ENCODE peak calls at places on chromosomes 12 and 14, in four cellular contexts. U is K562, N is HepG2, Z is GM12878. Y is an unnamed sample.

GRCh38 chr14:57632649-57633048 is 139.0 kb upstream of the CCDC198 start:
- DNase-seq in N (no peak), U (no peak), Z (no peak), Y (no peak)

GRCh38 chr14:33414041-33414440 is 475.4 kb downstream of the NPAS3 start:
- DNase-seq in U (peak), N (no peak), Z (peak), Y (no peak)

GRCh38 chr12:113196996-113197395 is 11.5 kb downstream of the RITA1 start:
- DNase-seq in Z (no peak), N (peak), U (peak), Y (peak)

GRCh38 chr14:58832010-58832409 is 194.2 kb downstream of the DACT1 start:
- DNase-seq in N (no peak), Z (no peak), U (no peak), Y (no peak)

GRCh38 chr14:64960762-64961276 is 11.3 kb downstream of the RAB15 start:
- DNase-seq in Z (no peak), N (no peak), U (no peak), Y (peak)

GRCh38 chr14:24054324-24054641 is 2.5 kb downstream of the CARMIL3 start:
- DNase-seq in N (no peak), U (no peak), Z (no peak), Y (no peak)

GRCh38 chr14:68628605-68629310 is 164.1 kb downstream of the ZFP36L1 start:
- DNase-seq in U (no peak), N (peak), Z (no peak), Y (no peak)

GRCh38 chr14:38762436-38762835 is 340.6 kb downstream of the SEC23A start:
- DNase-seq in Z (no peak), N (no peak), U (no peak), Y (no peak)

GRCh38 chr12:79023784-79024183 is 159.2 kb downstream of the SYT1 start:
- DNase-seq in U (no peak), N (no peak), Z (no peak), Y (no peak)

GRCh38 chr12:123512838-123513665 is 20.5 kb downstream of the RILPL1 start:
- DNase-seq in U (no peak), N (no peak), Z (no peak), Y (no peak)

GRCh38 chr12:24307716-24308335 is 358.4 kb upstream of the SOX5 start:
- DNase-seq in Z (no peak), N (no peak), U (no peak), Y (no peak)

GRCh38 chr14:76191297-76191696 is 39.6 kb downstream of the GPATCH2L start:
- DNase-seq in U (no peak), Z (no peak), N (no peak), Y (no peak)

GRCh38 chr12:117882603-117883184 is 86.1 kb downstream of the KSR2 start:
- DNase-seq in Z (no peak), N (no peak), U (no peak), Y (no peak)

GRCh38 chr12:72540811-72541210 is 268.6 kb downstream of the TRHDE start:
- DNase-seq in U (no peak), Z (no peak), N (no peak), Y (no peak)

GRCh38 chr12:105744659-105745058 is 394.1 kb downstream of the NUAK1 start:
- DNase-seq in Z (no peak), N (no peak), U (no peak), Y (no peak)

GRCh38 chr12:53192531-53193021 is 11.9 kb upstream of the CSAD start:
- DNase-seq in Z (no peak), N (no peak), U (no peak), Y (no peak)

GRCh38 chr12:54932691-54933090 is 51.9 kb downstream of the TESPA1 start:
- DNase-seq in Z (no peak), N (no peak), U (peak), Y (no peak)

GRCh38 chr12:112543666-112544185 is 125.0 kb downstream of the PTPN11 start:
- DNase-seq in U (no peak), N (no peak), Z (no peak), Y (no peak)

GRCh38 chr14:36171607-36172006 is 4.9 kb downstream of the PTCSC3 start:
- DNase-seq in N (no peak), Z (no peak), U (no peak), Y (no peak)

GRCh38 chr12:108856428-108857157 is 790 bp downstream of the SSH1 start:
- DNase-seq in U (no peak), N (peak), Z (no peak), Y (peak)

GRCh38 chr14:91501951-91502930 is 7.9 kb downstream of the PPP4R3A start:
- DNase-seq in Z (no peak), U (no peak), N (no peak), Y (no peak)

GRCh38 chr12:110316861-110317260 is 35.8 kb downstream of the ATP2A2 start:
- DNase-seq in Z (no peak), N (no peak), U (no peak), Y (no peak)

GRCh38 chr12:100553851-100554404 is 19.6 kb upstream of the GAS2L3 start:
- DNase-seq in N (peak), Z (no peak), U (no peak), Y (no peak)
- TF ChIP-seq BRCA1 in N (no peak), Z (no peak), U (no peak), Y (no peak)

DNA sequence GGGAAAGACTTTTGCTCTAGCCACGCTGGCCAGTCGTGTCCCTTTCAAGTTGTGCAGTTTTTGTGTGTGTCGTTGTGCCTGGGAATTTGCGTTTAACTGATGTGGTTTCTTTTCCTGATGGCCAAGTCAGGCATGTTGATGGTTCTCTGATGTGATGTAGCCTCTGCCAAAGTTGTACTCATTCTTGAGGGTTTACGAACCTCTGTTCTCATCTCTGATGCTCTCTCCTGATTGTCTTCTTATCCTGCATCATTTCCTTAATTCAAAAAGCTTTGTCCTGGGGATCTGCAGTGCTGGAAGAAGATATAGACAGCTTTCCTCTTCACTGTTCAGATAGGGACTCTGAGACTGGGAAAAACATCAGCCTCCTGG is 25.4 kb downstream of the CD9 start:
- DNase-seq in Z (no peak), U (no peak), N (no peak), Y (no peak)
- TF ChIP-seq BRCA1 in Z (no peak), U (no peak), N (no peak), Y (no peak)

GRCh38 chr12:125181107-125181506 is 115.9 kb downstream of the AACS start:
- DNase-seq in N (no peak), Z (no peak), U (no peak), Y (no peak)

GRCh38 chr12:125185311-125185739 is 120.1 kb downstream of the AACS start:
- DNase-seq in Z (no peak), N (no peak), U (no peak), Y (no peak)

GRCh38 chr12:125184213-125184952 is 119.1 kb downstream of the AACS start:
- DNase-seq in Z (no peak), N (no peak), U (no peak), Y (no peak)

GRCh38 chr12:125185740-125186470 is 120.7 kb downstream of the AACS start:
- DNase-seq in Z (no peak), N (peak), U (peak), Y (no peak)

DNA sequence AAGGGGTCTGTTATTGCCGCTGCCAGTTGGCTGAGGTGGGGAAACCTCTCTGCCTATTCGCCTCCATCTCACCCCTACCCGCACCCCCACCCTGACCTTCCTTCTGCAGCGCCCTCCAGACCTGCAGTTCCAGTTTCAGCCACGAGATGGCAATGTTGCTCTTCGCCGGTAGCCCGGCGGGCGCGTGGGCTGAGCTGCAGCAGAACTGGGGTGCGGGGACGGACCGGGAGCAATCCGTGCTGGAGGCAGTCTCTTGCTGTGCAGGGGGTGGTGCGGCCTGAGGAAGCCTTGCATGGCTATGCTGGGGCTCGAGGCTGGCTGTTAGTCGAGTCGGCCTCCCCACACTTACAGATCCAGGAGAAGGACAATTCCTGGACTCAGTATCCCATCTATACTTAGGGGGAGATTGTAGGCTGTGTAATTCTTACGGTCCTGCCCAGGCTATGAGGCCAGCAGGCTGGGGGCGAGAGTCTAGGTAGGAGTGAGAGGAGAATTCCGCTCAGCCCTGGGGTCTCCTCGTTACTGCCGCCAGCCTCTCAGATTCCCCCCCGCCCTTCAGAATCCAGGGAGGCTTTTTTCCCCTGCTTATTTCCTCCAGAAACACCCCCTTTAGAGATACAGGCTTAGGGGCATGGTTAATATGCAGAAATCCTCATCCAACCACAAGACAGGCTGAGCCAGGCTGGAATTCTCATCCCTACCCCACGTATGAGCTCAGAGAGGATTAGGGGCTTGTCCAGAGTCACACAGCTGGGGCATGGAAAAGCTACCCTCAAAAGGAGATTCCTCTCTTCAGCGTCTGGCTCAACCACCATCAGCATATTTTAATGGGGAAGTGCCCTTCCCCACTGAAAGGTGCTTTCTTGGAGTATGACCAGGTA is 118.2 kb downstream of the AACS start:
- DNase-seq in U (peak), Z (peak), N (peak), Y (no peak)
- TF ChIP-seq BRCA1 in U (no peak), Z (no peak), N (no peak), Y (peak)

GRCh38 chr14:83870556-83870955 is 1659.4 kb upstream of the FLRT2 start:
- DNase-seq in Z (no peak), N (no peak), U (no peak), Y (no peak)

GRCh38 chr14:83873626-83874025 is 1656.3 kb upstream of the FLRT2 start:
- DNase-seq in N (no peak), U (no peak), Z (no peak), Y (no peak)

GRCh38 chr14:83863042-83863441 is 1666.9 kb upstream of the FLRT2 start:
- DNase-seq in N (no peak), Z (no peak), U (no peak), Y (no peak)

DNA sequence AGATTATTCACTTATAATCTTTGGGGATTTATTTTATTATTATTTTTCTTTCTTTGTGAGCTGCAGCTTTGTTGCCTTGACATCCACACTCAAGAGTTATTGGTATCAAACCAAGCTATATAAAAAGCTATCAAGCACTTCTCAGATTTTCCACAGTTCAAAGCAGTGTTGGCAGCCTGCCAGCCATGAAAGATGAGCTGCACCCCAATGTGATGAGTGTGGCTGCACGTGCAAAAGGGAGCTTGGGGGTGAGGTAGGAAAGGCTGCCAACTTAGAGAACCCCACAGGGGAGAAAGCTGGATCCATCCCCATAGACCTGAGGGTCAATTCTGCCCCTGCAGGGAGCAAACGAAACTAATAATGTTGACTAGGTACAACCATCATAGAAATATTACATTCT is 1662.1 kb upstream of the FLRT2 start:
- DNase-seq in U (no peak), Z (no peak), N (no peak), Y (no peak)
- TF ChIP-seq BRCA1 in U (no peak), Z (no peak), N (no peak), Y (no peak)

DNA sequence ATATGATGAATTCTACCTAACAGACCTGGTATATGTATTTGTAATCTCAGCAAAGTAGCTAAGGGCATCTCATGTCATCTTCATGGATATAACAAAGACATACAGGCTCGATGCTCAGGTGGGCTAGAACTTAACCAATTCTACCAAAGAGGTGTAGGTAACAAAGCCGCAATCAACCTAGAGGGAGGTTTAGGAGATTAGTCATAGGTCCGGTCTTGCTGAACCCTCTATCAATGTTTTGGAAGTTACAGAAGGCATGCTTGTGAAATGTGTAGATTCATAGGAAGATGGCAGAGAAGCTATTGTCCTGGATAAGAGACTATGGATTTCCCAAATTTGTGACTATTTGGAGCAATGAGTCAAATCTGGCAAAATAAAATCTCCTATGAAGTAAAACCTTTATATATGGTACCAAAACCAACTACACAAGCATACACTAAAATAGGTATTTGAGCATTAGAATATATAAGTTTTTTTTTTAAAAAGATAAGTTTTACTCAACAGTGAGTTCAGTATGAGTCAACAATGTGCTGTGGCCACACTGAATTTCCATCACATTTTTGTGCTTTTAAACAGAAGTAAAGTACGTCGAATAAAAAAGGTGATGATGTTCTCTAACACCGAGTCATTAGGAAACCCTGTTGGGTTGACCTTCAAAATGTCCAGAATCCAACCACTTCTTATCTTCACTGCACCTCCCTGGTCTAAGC is 42.7 kb upstream of the SYCP3 start:
- DNase-seq in Z (no peak), U (no peak), N (no peak), Y (no peak)
- TF ChIP-seq BRCA1 in Z (no peak), U (no peak), N (no peak), Y (no peak)

DNA sequence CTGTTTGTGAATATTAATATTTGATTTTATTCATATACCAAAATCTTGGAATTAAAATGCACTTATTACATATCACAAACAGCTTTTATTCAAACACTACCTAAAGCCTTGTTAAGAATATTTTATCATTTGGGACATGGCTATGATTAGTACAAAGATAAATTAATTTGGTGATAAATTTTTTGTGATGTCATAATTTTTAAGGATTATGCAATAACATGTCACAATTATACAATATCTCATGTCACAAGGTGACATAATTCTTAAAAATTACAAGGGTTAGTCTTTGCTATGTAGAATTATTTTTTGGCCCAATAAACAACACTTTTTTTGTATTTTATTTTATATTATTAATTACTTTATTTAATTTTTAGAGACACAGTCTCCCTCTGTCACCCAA is 113.7 kb downstream of the TMTC3 start:
- DNase-seq in N (no peak), U (no peak), Z (no peak), Y (no peak)
- TF ChIP-seq BRCA1 in N (no peak), U (no peak), Z (no peak), Y (no peak)

Y was measured in H1.